ENCODE peak calls at places on chromosomes 12 and 14, in nine cellular contexts. E is kidney epithelial cell; S is iris pigment epithelial cell; K is activated B cell treated with CpG ODN at 0.5 μM for 24 hours; O is stimulated activated CD8-positive, alpha-beta memory T cell treated with anti-CD3 and anti-CD28 coated beads, Interleukin-7, amount 100 ng/mL, for 4 hours; I is body of pancreas; H is erythroblast; R is choroid plexus epithelial cell; W is activated T-helper 1 cell treated with Interleukin-2 at 50 U/mL for 16 hours. Y is an unnamed sample.

GRCh38 chr14:103522649-103523582 is at the start of gene CKB:
- DNase-seq in S (peak; percentile 58), W (no peak), H (peak; percentile 61), R (peak; percentile 63), I (peak; percentile 62), K (no peak), O (no peak), E (no peak), Y (no peak)

GRCh38 chr14:64438181-64438839 is 27.0 kb upstream of the AKAP5 start:
- DNase-seq in E (peak; percentile 95), K (no peak), H (no peak), S (peak; percentile 94), I (peak; percentile 14), W (no peak), R (peak; percentile 95), O (no peak), Y (no peak)

GRCh38 chr12:129903092-129903945 is 506 bp downstream of the TMEM132D start:
- DNase-seq in S (no peak), E (no peak), I (no peak), R (no peak), W (no peak), K (no peak), H (no peak), O (no peak), Y (no peak)

GRCh38 chr12:26119391-26119981 is 5.4 kb downstream of the BHLHE41 start:
- DNase-seq in S (peak; percentile 79), I (peak; percentile 60), O (no peak), W (no peak), E (no peak), K (no peak), H (peak; percentile 26), R (peak; percentile 89), Y (no peak)

GRCh38 chr14:99818503-99819036 is 25.4 kb downstream of the EML1 start:
- DNase-seq in I (no peak), R (no peak), S (no peak), O (no peak), K (no peak), W (no peak), E (no peak), H (no peak), Y (no peak)

GRCh38 chr12:47766496-47767196 is 6.4 kb upstream of the SLC48A1 start:
- DNase-seq in I (no peak), R (no peak), S (no peak), W (no peak), H (no peak), E (no peak), O (no peak), K (no peak), Y (no peak)

GRCh38 chr12:128976120-128976519 is 122.8 kb downstream of the GLT1D1 start:
- DNase-seq in I (no peak), W (no peak), H (peak; percentile 50), S (no peak), R (peak; percentile 2), O (no peak), E (no peak), K (no peak), Y (no peak)

GRCh38 chr12:109482894-109483293 is 5.5 kb downstream of the UBE3B start:
- DNase-seq in K (no peak), E (no peak), O (no peak), R (no peak), H (no peak), W (no peak), S (no peak), I (no peak), Y (no peak)

GRCh38 chr14:95701846-95702221 is 12.1 kb downstream of the TCL1A start:
- DNase-seq in O (no peak), K (no peak), H (no peak), E (no peak), I (no peak), S (peak; percentile 22), R (peak; percentile 2), W (no peak), Y (no peak)

GRCh38 chr12:39441963-39442894 is 691 bp downstream of the KIF21A start:
- DNase-seq in H (peak; percentile 13), K (peak; percentile 44), S (peak; percentile 33), I (peak; percentile 46), O (peak; percentile 58), E (no peak), R (no peak), W (peak; percentile 4), Y (no peak)

GRCh38 chr14:68384881-68385280 is 408.0 kb downstream of the ZFP36L1 start:
- DNase-seq in K (no peak), R (no peak), W (no peak), H (no peak), E (no peak), S (no peak), O (no peak), I (peak; percentile 37), Y (no peak)

GRCh38 chr12:113248046-113248825 is 27.0 kb downstream of the TPCN1 start:
- DNase-seq in K (no peak), H (no peak), W (no peak), E (no peak), O (no peak), I (no peak), R (no peak), S (no peak), Y (no peak)

GRCh38 chr14:24081739-24082204 is 10.4 kb downstream of the CPNE6 start:
- DNase-seq in E (no peak), O (no peak), H (no peak), K (no peak), R (no peak), S (no peak), W (no peak), I (no peak), Y (no peak)

GRCh38 chr14:104475802-104476201 is 103.8 kb upstream of the C14orf180 start:
- DNase-seq in I (no peak), K (no peak), E (no peak), S (no peak), W (no peak), H (no peak), R (no peak), O (no peak), Y (no peak)

GRCh38 chr14:35814371-35815005 is 5.4 kb upstream of the RALGAPA1 start:
- DNase-seq in K (peak; percentile 37), E (no peak), H (peak; percentile 83), S (peak; percentile 41), W (peak; percentile 55), R (peak; percentile 65), I (peak; percentile 59), O (peak; percentile 52), Y (peak; percentile 48)

GRCh38 chr12:46944104-46944503 is 118.3 kb upstream of the SLC38A4 start:
- DNase-seq in H (peak; percentile 2), O (no peak), I (peak; percentile 12), E (no peak), K (no peak), R (peak; percentile 89), S (peak; percentile 88), W (no peak), Y (no peak)

GRCh38 chr12:6538420-6539275 is 4.3 kb downstream of the GAPDH start:
- DNase-seq in H (no peak), E (no peak), O (no peak), W (no peak), K (no peak), S (peak; percentile 25), I (no peak), R (no peak), Y (no peak)

GRCh38 chr12:103442822-103443221 is 52.9 kb downstream of the C12orf42 start:
- DNase-seq in H (no peak), O (no peak), K (no peak), W (no peak), I (no peak), R (no peak), S (no peak), E (no peak), Y (no peak)

GRCh38 chr12:93199831-93200236 is 177.9 kb upstream of the NUDT4 start:
- DNase-seq in S (peak; percentile 61), K (no peak), H (no peak), W (no peak), E (no peak), R (peak; percentile 72), O (no peak), I (no peak), Y (no peak)

GRCh38 chr14:68131907-68132306 is 312.3 kb downstream of the RAD51B start:
- DNase-seq in I (no peak), R (no peak), K (no peak), H (no peak), E (no peak), O (no peak), S (no peak), W (no peak), Y (no peak)

GRCh38 chr14:55609681-55610080 is 29.7 kb downstream of the KTN1 start:
- DNase-seq in H (no peak), S (peak; percentile 38), W (no peak), O (no peak), E (no peak), R (peak; percentile 58), K (no peak), I (no peak), Y (no peak)

GRCh38 chr12:132614861-132615578 is 3.6 kb upstream of the P2RX2 start:
- DNase-seq in S (peak; percentile 79), R (peak; percentile 91), I (peak; percentile 81), H (peak; percentile 87), E (no peak), O (peak; percentile 65), K (peak; percentile 71), W (peak; percentile 63), Y (peak; percentile 54)

GRCh38 chr14:39491134-39491541 is 58.9 kb upstream of the FBXO33 start:
- DNase-seq in R (peak; percentile 53), I (no peak), W (no peak), O (no peak), K (no peak), H (peak; percentile 59), E (no peak), S (peak; percentile 32), Y (no peak)

GRCh38 chr14:103855734-103856095 is 8.3 kb upstream of the PPP1R13B start:
- DNase-seq in O (no peak), W (no peak), K (no peak), E (no peak), I (no peak), H (no peak), S (no peak), R (no peak), Y (no peak)

GRCh38 chr12:57810450-57810849 is 8.1 kb downstream of the AVIL start:
- DNase-seq in H (peak; percentile 63), W (no peak), I (no peak), O (no peak), E (peak; percentile 44), S (peak; percentile 70), R (peak; percentile 73), K (no peak), Y (no peak)

GRCh38 chr12:45212064-45212463 is 3.8 kb upstream of the ANO6 start:
- DNase-seq in K (no peak), R (no peak), O (no peak), S (no peak), W (no peak), E (no peak), I (no peak), H (no peak), Y (no peak)

GRCh38 chr12:51071663-51072062 is 11.7 kb downstream of the CSRNP2 start:
- DNase-seq in S (no peak), E (no peak), H (no peak), W (no peak), K (no peak), O (no peak), I (peak; percentile 61), R (peak; percentile 18), Y (no peak)

GRCh38 chr12:3304436-3305135 is 186.4 kb upstream of the PRMT8 start:
- DNase-seq in W (no peak), R (peak; percentile 70), I (peak; percentile 32), E (peak; percentile 93), O (no peak), K (no peak), S (peak; percentile 78), H (no peak), Y (no peak)

GRCh38 chr14:91843437-91843836 is 23.9 kb downstream of the TC2N start:
- DNase-seq in W (no peak), R (no peak), E (no peak), K (no peak), S (no peak), I (no peak), O (no peak), H (no peak), Y (no peak)

GRCh38 chr12:32217354-32218310 is 111.0 kb downstream of the BICD1 start:
- DNase-seq in R (peak; percentile 84), H (no peak), S (peak; percentile 91), W (no peak), I (peak; percentile 59), O (no peak), E (peak; percentile 98), K (no peak), Y (no peak)

GRCh38 chr14:106874365-106874764 is 1348.0 kb downstream of the TMEM121 start:
- DNase-seq in E (no peak), R (no peak), W (no peak), K (no peak), H (no peak), S (no peak), I (no peak), O (no peak), Y (no peak)

Y was measured in T-helper 22 cell.